ENCODE peak calls at places on chromosome 18, in nine cellular contexts. C, G, B, M, Y, L, U, Z and J are unnamed samples.

GRCh38 chr18:76401496-76401895 is 93.5 kb downstream of the ZNF516 start:
- DNase-seq in M (no peak), L (no peak), B (peak), Y (no peak), Z (no peak), G (no peak), U (no peak), C (no peak), J (no peak)

GRCh38 chr18:74012954-74013630 is 134.5 kb downstream of the FBXO15 start:
- DNase-seq in U (no peak), G (no peak), B (no peak), C (no peak), Z (no peak), Y (no peak), M (no peak), L (no peak), J (no peak)

GRCh38 chr18:809985-810642 is 1.9 kb downstream of the YES1 start:
- DNase-seq in B (no peak), U (no peak), Y (no peak), Z (no peak), L (no peak), C (no peak), G (no peak), M (no peak), J (no peak)

GRCh38 chr18:54149078-54149697 is 75.3 kb downstream of the MBD2 start:
- DNase-seq in M (peak), G (peak), U (no peak), Z (no peak), L (no peak), Y (no peak), C (peak), B (no peak), J (peak)

GRCh38 chr18:27838230-27838629 is 338.7 kb downstream of the CDH2 start:
- DNase-seq in C (no peak), L (no peak), B (no peak), Y (no peak), M (no peak), G (no peak), U (no peak), Z (no peak), J (no peak)

GRCh38 chr18:59454909-59455727 is 96.1 kb upstream of the LMAN1 start:
- DNase-seq in Z (no peak), C (no peak), G (no peak), Y (no peak), U (peak), L (no peak), M (no peak), B (no peak), J (no peak)

GRCh38 chr18:58491113-58491696 is 137.7 kb downstream of the ALPK2 start:
- DNase-seq in M (no peak), Y (no peak), Z (no peak), L (no peak), C (no peak), U (no peak), G (no peak), B (no peak), J (no peak)

GRCh38 chr18:25005602-25006375 is 346.2 kb downstream of the ZNF521 start:
- DNase-seq in U (no peak), G (no peak), M (no peak), Y (no peak), B (no peak), L (no peak), C (peak), Z (no peak), J (no peak)

GRCh38 chr18:50694147-50694546 is 125.7 kb downstream of the MRO start:
- DNase-seq in U (no peak), C (no peak), B (no peak), M (no peak), Y (no peak), G (no peak), Z (no peak), L (no peak), J (no peak)

GRCh38 chr18:32612651-32613050 is 142.0 kb upstream of the GAREM1 start:
- DNase-seq in B (no peak), U (peak), G (no peak), M (no peak), C (no peak), L (peak), Y (no peak), Z (no peak), J (no peak)

GRCh38 chr18:74115046-74115445 is 32.6 kb downstream of the FBXO15 start:
- DNase-seq in U (no peak), B (no peak), G (no peak), M (no peak), L (no peak), Z (no peak), C (peak), Y (no peak), J (no peak)

GRCh38 chr18:9683418-9684396 is 24.4 kb upstream of the RAB31 start:
- DNase-seq in U (no peak), C (no peak), Z (no peak), Y (no peak), L (no peak), B (no peak), M (no peak), G (peak), J (no peak)

GRCh38 chr18:63775166-63775730 is at the start of gene SERPINB7:
- DNase-seq in U (no peak), G (no peak), L (no peak), C (peak), M (no peak), B (no peak), Z (no peak), Y (no peak), J (peak)

GRCh38 chr18:57780318-57781127 is 22.6 kb downstream of the ATP8B1 start:
- DNase-seq in L (peak), Z (no peak), U (no peak), M (no peak), G (peak), B (no peak), C (peak), Y (no peak), J (peak)

GRCh38 chr18:48814490-48815181 is 136.1 kb downstream of the SMAD7 start:
- DNase-seq in M (no peak), C (no peak), U (no peak), Y (no peak), G (no peak), L (no peak), Z (no peak), B (peak), J (no peak)